ENCODE peak calls at places on chromosome 21, in seven cellular contexts. One of them, this sample, is unnamed.

GRCh38 chr21:45049725-45050359 is 24.5 kb upstream of the ADARB1 start:
- DNase-seq in H9: no peak
- DNase-seq in IMR-90: peak; percentile 47
- DNase-seq in mesendoderm: no peak
- DNase-seq in H1: peak; percentile 45
- DNase-seq in mesenchymal stem cell: no peak
- DNase-seq in trophoblast cell: no peak
- DNase-seq in this sample: no peak

GRCh38 chr21:32611471-32611997 is 643 bp downstream of the CFAP298 start:
- DNase-seq in H9: no peak
- DNase-seq in IMR-90: peak; percentile 18
- DNase-seq in trophoblast cell: peak; percentile 31
- DNase-seq in mesenchymal stem cell: peak; percentile 59
- DNase-seq in mesendoderm: peak; percentile 42
- DNase-seq in H1: no peak
- DNase-seq in this sample: no peak

GRCh38 chr21:42118121-42118795 is 47.1 kb downstream of the UMODL1 start:
- DNase-seq in mesenchymal stem cell: no peak
- DNase-seq in H9: no peak
- DNase-seq in IMR-90: no peak
- DNase-seq in mesendoderm: no peak
- DNase-seq in H1: no peak
- DNase-seq in trophoblast cell: no peak
- DNase-seq in this sample: no peak

GRCh38 chr21:46297311-46298082 is 11.4 kb downstream of the YBEY start:
- DNase-seq in IMR-90: no peak
- DNase-seq in mesenchymal stem cell: no peak
- DNase-seq in H9: no peak
- DNase-seq in mesendoderm: peak; percentile 43
- DNase-seq in trophoblast cell: no peak
- DNase-seq in H1: peak; percentile 74
- DNase-seq in this sample: no peak

GRCh38 chr21:46414965-46415275 is 43.8 kb upstream of the DIP2A start:
- DNase-seq in IMR-90: no peak
- DNase-seq in trophoblast cell: no peak
- DNase-seq in mesenchymal stem cell: no peak
- DNase-seq in H9: no peak
- DNase-seq in mesendoderm: no peak
- DNase-seq in H1: no peak
- DNase-seq in this sample: no peak

GRCh38 chr21:41634858-41635257 is 126.9 kb upstream of the TMPRSS2 start:
- DNase-seq in mesenchymal stem cell: no peak
- DNase-seq in mesendoderm: no peak
- DNase-seq in trophoblast cell: peak; percentile 9
- DNase-seq in H1: no peak
- DNase-seq in H9: no peak
- DNase-seq in IMR-90: peak; percentile 89
- DNase-seq in this sample: no peak

GRCh38 chr21:26717146-26717739 is 128.0 kb downstream of the ADAMTS1 start:
- DNase-seq in mesenchymal stem cell: peak; percentile 28
- DNase-seq in mesendoderm: no peak
- DNase-seq in IMR-90: peak; percentile 31
- DNase-seq in trophoblast cell: no peak
- DNase-seq in H1: no peak
- DNase-seq in H9: no peak
- DNase-seq in this sample: no peak

GRCh38 chr21:36113647-36114428 is 21.0 kb upstream of the CBR3 start:
- DNase-seq in H9: no peak
- DNase-seq in mesenchymal stem cell: no peak
- DNase-seq in mesendoderm: no peak
- DNase-seq in IMR-90: no peak
- DNase-seq in trophoblast cell: peak; percentile 62
- DNase-seq in H1: no peak
- DNase-seq in this sample: no peak

GRCh38 chr21:39363607-39364555 is 15.0 kb upstream of the HMGN1 start:
- DNase-seq in IMR-90: peak; percentile 71
- DNase-seq in trophoblast cell: no peak
- DNase-seq in mesendoderm: peak; percentile 72
- DNase-seq in mesenchymal stem cell: no peak
- DNase-seq in H1: no peak
- DNase-seq in H9: no peak
- DNase-seq in this sample: no peak

GRCh38 chr21:31873275-31873695 is 465 bp downstream of the HUNK start:
- DNase-seq in mesenchymal stem cell: no peak
- DNase-seq in mesendoderm: peak; percentile 47
- DNase-seq in trophoblast cell: no peak
- DNase-seq in H9: peak; percentile 39
- DNase-seq in IMR-90: no peak
- DNase-seq in H1: peak; percentile 79
- DNase-seq in this sample: peak; percentile 56

DNA sequence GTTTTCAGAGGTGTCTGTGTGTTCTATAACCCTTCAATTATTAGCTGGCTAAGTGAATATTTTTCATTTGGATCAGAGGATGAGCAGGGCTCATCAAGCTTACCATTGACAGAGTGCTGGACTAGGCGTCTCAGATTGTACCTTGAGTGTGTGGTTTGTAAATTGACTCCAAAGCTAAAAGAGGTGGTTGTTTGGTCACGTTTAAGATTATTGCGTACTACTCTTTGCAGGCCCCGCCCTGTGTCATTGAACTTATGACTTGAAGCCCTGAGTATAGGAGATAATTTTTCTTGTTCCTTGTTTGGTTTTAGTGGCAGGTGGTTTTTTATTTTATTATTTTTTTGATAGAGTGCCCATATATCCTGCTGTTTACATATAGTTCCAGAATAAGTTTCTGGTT is 17.7 kb downstream of the MRPS6 start:
- DNase-seq in trophoblast cell: no peak
- DNase-seq in H1: no peak
- DNase-seq in mesenchymal stem cell: no peak
- DNase-seq in mesendoderm: no peak
- DNase-seq in IMR-90: no peak
- DNase-seq in H9: no peak
- DNase-seq in this sample: no peak
- H3K23ac ChIP-seq in trophoblast cell: no peak overlapping the region
- H3K23ac ChIP-seq in H1: no peak overlapping the region
- H3K23ac ChIP-seq in mesenchymal stem cell: no peak overlapping the region
- H3K23ac ChIP-seq in mesendoderm: no peak overlapping the region
- H3K23ac ChIP-seq in IMR-90: no peak overlapping the region
- H3K23ac ChIP-seq in H9: no peak overlapping the region
- H3K23ac ChIP-seq in this sample: no peak overlapping the region

GRCh38 chr21:33977721-33978369 is 62.2 kb upstream of the ATP5PO start:
- DNase-seq in IMR-90: no peak
- DNase-seq in trophoblast cell: no peak
- DNase-seq in H1: peak; percentile 26
- DNase-seq in mesendoderm: no peak
- DNase-seq in mesenchymal stem cell: no peak
- DNase-seq in H9: no peak
- DNase-seq in this sample: no peak
- H3K23ac ChIP-seq in IMR-90: no peak overlapping the region
- H3K23ac ChIP-seq in trophoblast cell: no peak overlapping the region
- H3K23ac ChIP-seq in H1: no peak overlapping the region
- H3K23ac ChIP-seq in mesendoderm: no peak overlapping the region
- H3K23ac ChIP-seq in mesenchymal stem cell: no peak overlapping the region
- H3K23ac ChIP-seq in H9: no peak overlapping the region
- H3K23ac ChIP-seq in this sample: no peak overlapping the region

DNA sequence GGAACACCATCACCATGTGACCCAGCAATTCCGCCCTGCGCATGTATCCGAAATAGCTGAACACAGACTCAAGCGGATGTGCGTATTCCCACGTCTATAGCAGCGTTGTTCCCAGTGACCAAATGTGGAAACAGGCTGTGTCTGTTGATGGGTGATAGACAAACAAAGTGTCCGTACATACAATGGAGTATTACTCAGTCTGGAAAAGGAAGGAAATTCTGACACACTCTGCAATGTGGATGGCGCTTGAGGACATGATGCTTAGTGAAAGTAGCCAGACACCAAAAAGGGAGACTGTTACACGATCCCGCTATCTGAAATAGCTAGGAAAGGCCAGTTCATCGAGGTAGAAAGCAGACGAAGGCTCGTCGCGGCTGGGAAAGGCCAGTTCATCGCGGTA is 25.8 kb downstream of the PDXK start:
- DNase-seq in trophoblast cell: no peak
- DNase-seq in mesenchymal stem cell: no peak
- DNase-seq in H9: no peak
- DNase-seq in IMR-90: no peak
- DNase-seq in mesendoderm: no peak
- DNase-seq in H1: no peak
- DNase-seq in this sample: no peak
- H3K23ac ChIP-seq in trophoblast cell: no peak overlapping the region
- H3K23ac ChIP-seq in mesenchymal stem cell: no peak overlapping the region
- H3K23ac ChIP-seq in H9: no peak overlapping the region
- H3K23ac ChIP-seq in IMR-90: no peak overlapping the region
- H3K23ac ChIP-seq in mesendoderm: no peak overlapping the region
- H3K23ac ChIP-seq in H1: no peak overlapping the region
- H3K23ac ChIP-seq in this sample: no peak overlapping the region

DNA sequence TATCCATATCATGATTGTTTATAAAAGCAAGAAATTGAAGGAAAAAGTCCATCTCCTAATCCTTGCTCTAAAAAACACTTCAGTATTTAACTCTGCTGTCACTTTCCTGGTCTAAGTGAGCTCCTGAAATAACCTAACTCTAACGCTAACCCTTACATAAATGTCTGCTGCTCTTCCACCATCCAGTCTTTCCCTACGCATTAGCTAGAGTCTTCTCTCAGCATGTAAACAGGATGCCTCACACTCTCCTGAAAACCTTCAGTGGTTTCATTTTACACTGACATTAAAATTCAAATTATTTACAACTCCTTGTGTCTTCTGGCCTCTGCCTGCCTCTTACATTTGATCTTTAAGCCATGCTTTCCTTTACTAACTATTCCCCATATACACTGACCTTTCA is 697.6 kb upstream of the CXADR start:
- DNase-seq in mesendoderm: peak; percentile 10
- DNase-seq in H1: no peak
- DNase-seq in mesenchymal stem cell: peak; percentile 12
- DNase-seq in IMR-90: no peak
- DNase-seq in trophoblast cell: no peak
- DNase-seq in H9: no peak
- DNase-seq in this sample: no peak
- H3K23ac ChIP-seq in mesendoderm: no peak overlapping the region
- H3K23ac ChIP-seq in H1: no peak overlapping the region
- H3K23ac ChIP-seq in mesenchymal stem cell: no peak overlapping the region
- H3K23ac ChIP-seq in IMR-90: no peak overlapping the region
- H3K23ac ChIP-seq in trophoblast cell: no peak overlapping the region
- H3K23ac ChIP-seq in H9: no peak overlapping the region
- H3K23ac ChIP-seq in this sample: no peak overlapping the region

DNA sequence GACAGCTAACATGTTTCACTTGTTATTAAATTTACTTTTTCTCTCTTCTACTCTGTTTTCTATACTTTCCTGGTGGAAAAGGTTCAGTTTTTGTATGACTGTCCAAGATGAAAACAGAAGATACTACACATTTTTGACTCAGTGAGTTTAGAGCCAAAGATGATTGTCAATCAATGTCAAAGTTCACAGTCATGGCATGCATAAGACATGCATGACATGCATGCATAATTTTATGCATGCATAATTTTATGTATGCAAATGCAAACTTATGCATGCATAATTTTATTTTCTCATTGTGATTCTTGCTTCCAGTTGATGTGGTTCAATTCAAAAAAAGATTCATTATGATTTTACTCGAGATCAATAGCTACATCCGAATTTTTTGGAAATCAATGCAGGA is 48.1 kb upstream of the TMPRSS15 start:
- DNase-seq in trophoblast cell: no peak
- DNase-seq in mesendoderm: no peak
- DNase-seq in IMR-90: no peak
- DNase-seq in mesenchymal stem cell: no peak
- DNase-seq in H1: no peak
- DNase-seq in H9: no peak
- DNase-seq in this sample: no peak
- H3K23ac ChIP-seq in trophoblast cell: no peak overlapping the region
- H3K23ac ChIP-seq in mesendoderm: no peak overlapping the region
- H3K23ac ChIP-seq in IMR-90: no peak overlapping the region
- H3K23ac ChIP-seq in mesenchymal stem cell: no peak overlapping the region
- H3K23ac ChIP-seq in H1: no peak overlapping the region
- H3K23ac ChIP-seq in H9: no peak overlapping the region
- H3K23ac ChIP-seq in this sample: no peak overlapping the region

DNA sequence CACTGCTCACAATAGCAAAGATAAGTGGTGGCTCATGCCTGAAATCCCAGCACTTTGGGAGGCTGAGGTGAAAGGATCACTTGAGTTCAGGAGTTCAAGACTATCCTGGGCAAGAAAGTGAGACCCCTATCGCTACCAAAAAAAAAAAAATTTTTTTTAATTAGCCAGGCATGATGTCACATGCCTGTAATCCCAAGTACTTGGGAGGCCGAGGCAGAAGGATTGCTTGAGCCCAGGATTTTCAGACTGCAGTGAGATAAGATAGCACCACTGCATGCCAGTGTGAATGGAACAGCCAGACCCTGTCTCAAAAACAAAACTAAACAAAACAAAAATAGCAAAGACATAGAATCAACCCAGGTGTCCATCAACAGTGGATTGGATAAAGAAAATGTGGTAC is 50.6 kb downstream of the HSF2BP start:
- DNase-seq in trophoblast cell: peak; percentile 76
- DNase-seq in IMR-90: no peak
- DNase-seq in mesendoderm: no peak
- DNase-seq in mesenchymal stem cell: no peak
- DNase-seq in H9: no peak
- DNase-seq in H1: no peak
- DNase-seq in this sample: no peak
- H3K23ac ChIP-seq in trophoblast cell: no peak overlapping the region
- H3K23ac ChIP-seq in IMR-90: no peak overlapping the region
- H3K23ac ChIP-seq in mesendoderm: no peak overlapping the region
- H3K23ac ChIP-seq in mesenchymal stem cell: no peak overlapping the region
- H3K23ac ChIP-seq in H9: no peak overlapping the region
- H3K23ac ChIP-seq in H1: no peak overlapping the region
- H3K23ac ChIP-seq in this sample: no peak overlapping the region

GRCh38 chr21:43691086-43691795 is 27.7 kb upstream of the PDXK start:
- DNase-seq in IMR-90: no peak
- DNase-seq in H9: no peak
- DNase-seq in trophoblast cell: no peak
- DNase-seq in mesenchymal stem cell: no peak
- DNase-seq in H1: no peak
- DNase-seq in mesendoderm: no peak
- DNase-seq in this sample: no peak

GRCh38 chr21:43687566-43688395 is 28.4 kb downstream of the RRP1B start:
- DNase-seq in trophoblast cell: no peak
- DNase-seq in IMR-90: no peak
- DNase-seq in H9: no peak
- DNase-seq in mesendoderm: no peak
- DNase-seq in H1: no peak
- DNase-seq in mesenchymal stem cell: no peak
- DNase-seq in this sample: no peak

GRCh38 chr21:43688906-43689305 is 29.5 kb downstream of the RRP1B start:
- DNase-seq in mesenchymal stem cell: no peak
- DNase-seq in IMR-90: no peak
- DNase-seq in H9: no peak
- DNase-seq in H1: no peak
- DNase-seq in mesendoderm: no peak
- DNase-seq in trophoblast cell: no peak
- DNase-seq in this sample: no peak

GRCh38 chr21:43690346-43690745 is 28.6 kb upstream of the PDXK start:
- DNase-seq in mesendoderm: no peak
- DNase-seq in IMR-90: no peak
- DNase-seq in H9: no peak
- DNase-seq in mesenchymal stem cell: no peak
- DNase-seq in H1: no peak
- DNase-seq in trophoblast cell: no peak
- DNase-seq in this sample: no peak

GRCh38 chr21:43689556-43690337 is 29.2 kb upstream of the PDXK start:
- DNase-seq in H9: no peak
- DNase-seq in IMR-90: no peak
- DNase-seq in trophoblast cell: no peak
- DNase-seq in mesenchymal stem cell: no peak
- DNase-seq in H1: no peak
- DNase-seq in mesendoderm: no peak
- DNase-seq in this sample: no peak
- H3K23ac ChIP-seq in H9: no peak overlapping the region
- H3K23ac ChIP-seq in IMR-90: no peak overlapping the region
- H3K23ac ChIP-seq in trophoblast cell: no peak overlapping the region
- H3K23ac ChIP-seq in mesenchymal stem cell: no peak overlapping the region
- H3K23ac ChIP-seq in H1: no peak overlapping the region
- H3K23ac ChIP-seq in mesendoderm: no peak overlapping the region
- H3K23ac ChIP-seq in this sample: peak overlapping the region; percentile 17